ENCODE peak calls at places on chromosome 4, in five cellular contexts. B is OCI-LY7, F is GM23248, I is SK-N-SH, L is keratinocyte. H is an unnamed sample.
A peak's percentile ranks its signal among the peaks of the same experiment; 100 is the strongest.

GRCh38 chr4:45072981-45073380 is 346.6 kb upstream of the GNPDA2 start:
- DNase-seq in B (no peak), F (no peak), I (no peak), L (no peak), H (no peak)

GRCh38 chr4:46656071-46656470 is 253.0 kb downstream of the COX7B2 start:
- DNase-seq in B (no peak), F (no peak), I (no peak), L (no peak), H (no peak)

GRCh38 chr4:120329386-120329785 is 262.7 kb upstream of the MAD2L1 start:
- DNase-seq in B (no peak), F (no peak), I (no peak), L (no peak), H (no peak)

GRCh38 chr4:152090543-152090942 is 329.7 kb upstream of the GATB start:
- DNase-seq in B (peak; percentile 20), F (no peak), I (peak; percentile 22), L (no peak), H (no peak)

GRCh38 chr4:78612398-78613005 is 60.9 kb downstream of the ANXA3 start:
- DNase-seq in B (peak; percentile 82), F (peak; percentile 77), I (peak; percentile 35), L (no peak), H (peak; percentile 74)

GRCh38 chr4:169485084-169485483 is 127.3 kb downstream of the NEK1 start:
- DNase-seq in B (no peak), F (peak; percentile 39), I (no peak), L (no peak), H (no peak)

GRCh38 chr4:2096073-2096609 is 37.0 kb downstream of the NAT8L start:
- DNase-seq in B (no peak), F (no peak), I (no peak), L (no peak), H (no peak)

GRCh38 chr4:87465739-87466366 is 43.5 kb downstream of the NUDT9 start:
- DNase-seq in B (peak; percentile 62), F (peak; percentile 70), I (peak; percentile 41), L (no peak), H (peak; percentile 60)

GRCh38 chr4:86815653-86816052 is 33.5 kb downstream of the SLC10A6 start:
- DNase-seq in B (no peak), F (no peak), I (no peak), L (no peak), H (no peak)

GRCh38 chr4:184473515-184474260 is 662 bp downstream of the IRF2 start:
- DNase-seq in B (peak; percentile 71), F (peak; percentile 70), I (peak; percentile 71), L (no peak), H (peak; percentile 51)

GRCh38 chr4:70571772-70572171 is 20.3 kb upstream of the AMBN start:
- DNase-seq in B (no peak), F (no peak), I (no peak), L (no peak), H (no peak)

GRCh38 chr4:22502895-22503814 is 12.7 kb downstream of the ADGRA3 start:
- DNase-seq in B (no peak), F (peak; percentile 36), I (no peak), L (no peak), H (no peak)

GRCh38 chr4:176002007-176002623 is 63.5 kb upstream of the WDR17 start:
- DNase-seq in B (peak; percentile 80), F (peak; percentile 34), I (peak; percentile 47), L (no peak), H (no peak)

GRCh38 chr4:653831-654525 is 20.1 kb downstream of the ATP5ME start:
- DNase-seq in B (no peak), F (no peak), I (no peak), L (no peak), H (no peak)

GRCh38 chr4:36414248-36414647 is 132.8 kb downstream of the DTHD1 start:
- DNase-seq in B (peak; percentile 9), F (no peak), I (no peak), L (no peak), H (no peak)

GRCh38 chr4:95410387-95411005 is 138.3 kb downstream of the UNC5C start:
- DNase-seq in B (no peak), F (no peak), I (no peak), L (no peak), H (no peak)

GRCh38 chr4:164924670-164925238 is 47.8 kb downstream of the APELA start:
- DNase-seq in B (no peak), F (peak; percentile 15), I (no peak), L (no peak), H (no peak)

GRCh38 chr4:153788419-153789276 is at the start of gene SFRP2:
- DNase-seq in B (no peak), F (peak; percentile 52), I (peak; percentile 44), L (no peak), H (no peak)

GRCh38 chr4:184330008-184330400 is 112.3 kb upstream of the ENPP6 start:
- DNase-seq in B (no peak), F (no peak), I (no peak), L (no peak), H (no peak)

GRCh38 chr4:159278399-159278798 is 175.5 kb downstream of the RAPGEF2 start:
- DNase-seq in B (no peak), F (no peak), I (no peak), L (no peak), H (no peak)

GRCh38 chr4:163279713-163280112 is 52.7 kb downstream of the NPY1R start:
- DNase-seq in B (no peak), F (no peak), I (no peak), L (no peak), H (no peak)

GRCh38 chr4:45423876-45424275 is 697.5 kb upstream of the GNPDA2 start:
- DNase-seq in B (no peak), F (no peak), I (no peak), L (no peak), H (no peak)

GRCh38 chr4:17726911-17727310 is 54.5 kb downstream of the FAM184B start:
- DNase-seq in B (no peak), F (peak; percentile 10), I (no peak), L (no peak), H (no peak)

GRCh38 chr4:30950737-30951136 is 230.6 kb downstream of the PCDH7 start:
- DNase-seq in B (no peak), F (no peak), I (no peak), L (peak; percentile 90), H (no peak)

GRCh38 chr4:53622739-53623151 is 31.5 kb upstream of the LNX1 start:
- DNase-seq in B (no peak), F (peak; percentile 89), I (no peak), L (no peak), H (no peak)

GRCh38 chr4:64911846-64912245 is 502.6 kb upstream of the TECRL start:
- DNase-seq in B (no peak), F (no peak), I (no peak), L (no peak), H (no peak)

GRCh38 chr4:163161536-163162205 is 5.0 kb downstream of the NAF1 start:
- DNase-seq in B (no peak), F (peak; percentile 82), I (no peak), L (no peak), H (no peak)

GRCh38 chr4:114924311-114924710 is 189.1 kb downstream of the NDST4 start:
- DNase-seq in B (no peak), F (no peak), I (no peak), L (no peak), H (no peak)

GRCh38 chr4:124726269-124726668 is 13.7 kb upstream of the ANKRD50 start:
- DNase-seq in B (no peak), F (no peak), I (no peak), L (no peak), H (no peak)

GRCh38 chr4:80731436-80731835 is 299.1 kb upstream of the BMP3 start:
- DNase-seq in B (peak; percentile 24), F (no peak), I (no peak), L (no peak), H (no peak)

GRCh38 chr4:174427562-174428140 is 94.6 kb downstream of the HPGD start:
- DNase-seq in B (no peak), F (peak; percentile 22), I (no peak), L (no peak), H (no peak)

GRCh38 chr4:69835766-69836165 is 24.2 kb downstream of the SULT1E1 start:
- DNase-seq in B (no peak), F (no peak), I (no peak), L (no peak), H (no peak)

GRCh38 chr4:110823251-110823650 is 200.4 kb upstream of the PITX2 start:
- DNase-seq in B (no peak), F (peak; percentile 71), I (no peak), L (no peak), H (no peak)

GRCh38 chr4:36651253-36651652 is 369.8 kb downstream of the DTHD1 start:
- DNase-seq in B (no peak), F (no peak), I (no peak), L (peak; percentile 36), H (no peak)

GRCh38 chr4:100823066-100823992 is 305.5 kb upstream of the EMCN start:
- DNase-seq in B (no peak), F (peak; percentile 7), I (no peak), L (peak; percentile 66), H (no peak)
- H3K4me2 ChIP-seq in B (no peak overlapping the region), F (no peak overlapping the region), I (no peak overlapping the region), L (peak overlapping the region; percentile 29), H (no peak overlapping the region)

GRCh38 chr4:6236816-6237390 is 32.7 kb upstream of the WFS1 start:
- DNase-seq in B (no peak), F (no peak), I (no peak), L (no peak), H (no peak)
- H3K4me2 ChIP-seq in B (no peak overlapping the region), F (no peak overlapping the region), I (no peak overlapping the region), L (no peak overlapping the region), H (no peak overlapping the region)

DNA sequence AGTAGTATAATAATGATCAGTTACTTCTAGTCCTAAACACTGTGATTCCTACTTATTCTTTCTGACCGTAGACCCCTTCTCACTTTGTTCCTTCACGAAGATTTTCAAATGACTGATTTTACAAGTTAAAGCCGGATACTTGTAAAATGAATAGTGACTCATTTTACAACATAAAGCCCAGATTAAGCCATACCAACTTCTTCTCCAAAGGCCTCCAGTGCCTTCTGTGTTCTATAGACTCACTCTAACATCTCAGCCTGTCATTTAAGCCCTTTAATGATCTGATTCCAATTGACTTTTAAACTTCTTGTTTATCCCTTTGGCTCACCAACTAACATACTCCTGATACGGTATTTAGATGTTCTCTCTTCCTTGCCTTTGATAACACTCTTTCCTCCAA is 480.0 kb upstream of the HS3ST1 start:
- DNase-seq in B (no peak), F (no peak), I (no peak), L (no peak), H (no peak)
- H3K4me2 ChIP-seq in B (no peak overlapping the region), F (no peak overlapping the region), I (no peak overlapping the region), L (no peak overlapping the region), H (no peak overlapping the region)

GRCh38 chr4:3845744-3846429 is 79.7 kb downstream of the ADRA2C start:
- DNase-seq in B (no peak), F (no peak), I (no peak), L (no peak), H (no peak)
- H3K4me2 ChIP-seq in B (no peak overlapping the region), F (no peak overlapping the region), I (no peak overlapping the region), L (no peak overlapping the region), H (no peak overlapping the region)

DNA sequence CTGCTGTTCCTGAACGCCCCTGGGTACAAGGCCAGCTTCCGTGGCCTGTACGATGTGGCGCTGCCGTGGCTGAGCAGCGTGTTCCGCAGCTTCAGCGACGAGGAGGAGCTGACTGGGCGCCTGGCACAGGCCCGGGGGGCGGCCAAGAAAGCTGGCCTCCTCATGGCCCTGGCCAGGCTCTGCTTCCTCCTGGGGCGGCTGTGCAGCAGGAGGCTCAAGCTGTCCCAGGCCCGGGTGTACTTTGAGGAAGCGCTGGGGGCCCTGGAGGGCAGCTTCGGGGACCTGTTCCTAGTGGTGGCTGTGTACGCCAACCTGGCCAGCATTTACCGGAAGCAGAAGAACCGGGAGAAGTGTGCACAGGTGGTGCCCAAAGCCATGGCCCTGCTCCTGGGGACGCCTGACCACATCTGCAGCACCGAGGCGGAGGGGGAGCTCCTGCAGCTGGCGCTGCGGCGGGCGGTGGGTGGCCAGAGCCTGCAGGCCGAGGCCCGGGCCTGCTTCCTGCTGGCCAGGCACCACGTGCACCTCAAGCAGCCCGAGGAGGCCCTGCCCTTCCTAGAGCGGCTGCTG is 28.2 kb downstream of the SH3TC1 start:
- DNase-seq in B (no peak), F (no peak), I (no peak), L (no peak), H (no peak)
- H3K4me2 ChIP-seq in B (no peak overlapping the region), F (no peak overlapping the region), I (no peak overlapping the region), L (no peak overlapping the region), H (no peak overlapping the region)